ENCODE peak calls at places on chromosomes 2 and 18, in four cellular contexts. One of them, this sample, is unnamed.

GRCh38 chr2:16257001-16257724 is 316.8 kb downstream of the MYCN start:
- DNase-seq in WTC11: no peak
- DNase-seq in K562: no peak
- DNase-seq in HepG2: no peak
- DNase-seq in this sample: no peak

GRCh38 chr2:239222346-239223028 is 178.3 kb downstream of the HDAC4 start:
- DNase-seq in K562: no peak
- DNase-seq in HepG2: no peak
- DNase-seq in WTC11: no peak
- DNase-seq in this sample: no peak

GRCh38 chr2:46469116-46469515 is 10.2 kb upstream of the TMEM247 start:
- DNase-seq in WTC11: no peak
- DNase-seq in K562: no peak
- DNase-seq in HepG2: no peak
- DNase-seq in this sample: no peak

GRCh38 chr2:88831071-88831791 is 139.8 kb downstream of the RPIA start:
- DNase-seq in K562: no peak
- DNase-seq in HepG2: no peak
- DNase-seq in WTC11: no peak
- DNase-seq in this sample: no peak

GRCh38 chr2:66966631-66967030 is 430.5 kb upstream of the ETAA1 start:
- DNase-seq in HepG2: no peak
- DNase-seq in K562: no peak
- DNase-seq in WTC11: no peak
- DNase-seq in this sample: no peak

GRCh38 chr18:55479656-55480420 is 108.2 kb downstream of the TCF4 start:
- DNase-seq in K562: no peak
- DNase-seq in WTC11: no peak
- DNase-seq in HepG2: no peak
- DNase-seq in this sample: no peak

GRCh38 chr18:59501876-59502221 is 142.8 kb upstream of the LMAN1 start:
- DNase-seq in HepG2: no peak
- DNase-seq in WTC11: no peak
- DNase-seq in K562: no peak
- DNase-seq in this sample: no peak

GRCh38 chr2:23486676-23487075 is 101.7 kb downstream of the KLHL29 start:
- DNase-seq in HepG2: no peak
- DNase-seq in K562: no peak
- DNase-seq in WTC11: no peak
- DNase-seq in this sample: no peak

GRCh38 chr2:46719499-46719898 is 196.1 kb downstream of the MCFD2 start:
- DNase-seq in K562: no peak
- DNase-seq in HepG2: no peak
- DNase-seq in WTC11: no peak
- DNase-seq in this sample: peak

GRCh38 chr2:55019547-55020258 is 30.5 kb downstream of the RTN4 start:
- DNase-seq in WTC11: no peak
- DNase-seq in HepG2: no peak
- DNase-seq in K562: no peak
- DNase-seq in this sample: no peak

GRCh38 chr2:74119324-74119723 is 28.4 kb downstream of the BOLA3 start:
- DNase-seq in HepG2: no peak
- DNase-seq in K562: peak
- DNase-seq in WTC11: no peak
- DNase-seq in this sample: peak

GRCh38 chr18:48455555-48456478 is 46.6 kb upstream of the ZBTB7C start:
- DNase-seq in K562: no peak
- DNase-seq in WTC11: no peak
- DNase-seq in HepG2: no peak
- DNase-seq in this sample: no peak

GRCh38 chr2:21183726-21184125 is 60.0 kb downstream of the TDRD15 start:
- DNase-seq in K562: no peak
- DNase-seq in HepG2: no peak
- DNase-seq in WTC11: no peak
- DNase-seq in this sample: no peak

GRCh38 chr2:146388757-146389156 is 1456.1 kb upstream of the ACVR2A start:
- DNase-seq in HepG2: no peak
- DNase-seq in WTC11: no peak
- DNase-seq in K562: no peak
- DNase-seq in this sample: no peak

GRCh38 chr18:3792711-3793110 is 342.7 kb downstream of the TGIF1 start:
- DNase-seq in WTC11: no peak
- DNase-seq in HepG2: no peak
- DNase-seq in K562: no peak
- DNase-seq in this sample: no peak

GRCh38 chr2:181471227-181471626 is 14.0 kb downstream of the ITGA4 start:
- DNase-seq in K562: no peak
- DNase-seq in HepG2: no peak
- DNase-seq in WTC11: no peak
- DNase-seq in this sample: no peak

GRCh38 chr2:26412091-26412673 is 10.5 kb downstream of the DRC1 start:
- DNase-seq in HepG2: peak
- DNase-seq in WTC11: no peak
- DNase-seq in K562: peak
- DNase-seq in this sample: peak

GRCh38 chr2:1860931-1861330 is 116.6 kb upstream of the PXDN start:
- DNase-seq in HepG2: no peak
- DNase-seq in K562: no peak
- DNase-seq in WTC11: no peak
- DNase-seq in this sample: no peak

DNA sequence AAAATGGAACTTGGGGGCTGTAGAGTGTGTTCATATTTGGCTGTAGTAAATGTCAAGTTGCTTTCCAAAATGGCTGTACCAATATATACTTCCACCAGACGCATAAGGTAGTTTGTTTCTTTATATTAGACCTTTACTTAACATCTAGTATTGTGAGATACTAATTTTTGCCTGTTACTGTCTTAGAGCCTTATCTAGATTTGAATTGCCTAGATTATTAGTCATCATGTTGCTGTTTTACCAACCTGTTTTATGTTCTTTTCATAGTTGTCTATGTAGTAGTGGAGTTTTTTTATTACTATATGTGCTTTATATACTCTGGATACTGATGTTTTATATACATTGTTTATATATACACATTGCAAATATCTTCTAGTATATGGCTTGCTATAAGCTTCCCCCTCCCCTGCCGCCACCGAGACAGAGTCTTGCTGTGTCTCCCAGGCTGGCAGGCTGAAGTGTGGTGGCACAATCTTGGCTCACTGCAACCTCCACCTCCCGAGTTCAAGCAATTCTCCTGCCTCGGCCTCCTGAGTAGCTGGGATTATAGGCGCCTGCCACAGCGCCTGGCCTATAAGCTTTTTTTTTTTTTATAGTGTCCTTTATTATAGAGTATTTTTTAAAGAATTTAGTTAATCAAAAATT is 18.9 kb downstream of the SLC39A10 start:
- DNase-seq in WTC11: no peak
- DNase-seq in HepG2: no peak
- DNase-seq in K562: no peak
- DNase-seq in this sample: no peak
- TF ChIP-seq HMGXB4 in WTC11: no peak
- TF ChIP-seq HMGXB4 in HepG2: no peak
- TF ChIP-seq HMGXB4 in K562: no peak
- TF ChIP-seq HMGXB4 in this sample: no peak

GRCh38 chr2:30208453-30208852 is 22.9 kb upstream of the LBH start:
- DNase-seq in K562: peak
- DNase-seq in WTC11: peak
- DNase-seq in HepG2: peak
- DNase-seq in this sample: peak
- TF ChIP-seq HMGXB4 in K562: no peak
- TF ChIP-seq HMGXB4 in WTC11: no peak
- TF ChIP-seq HMGXB4 in HepG2: no peak
- TF ChIP-seq HMGXB4 in this sample: no peak

DNA sequence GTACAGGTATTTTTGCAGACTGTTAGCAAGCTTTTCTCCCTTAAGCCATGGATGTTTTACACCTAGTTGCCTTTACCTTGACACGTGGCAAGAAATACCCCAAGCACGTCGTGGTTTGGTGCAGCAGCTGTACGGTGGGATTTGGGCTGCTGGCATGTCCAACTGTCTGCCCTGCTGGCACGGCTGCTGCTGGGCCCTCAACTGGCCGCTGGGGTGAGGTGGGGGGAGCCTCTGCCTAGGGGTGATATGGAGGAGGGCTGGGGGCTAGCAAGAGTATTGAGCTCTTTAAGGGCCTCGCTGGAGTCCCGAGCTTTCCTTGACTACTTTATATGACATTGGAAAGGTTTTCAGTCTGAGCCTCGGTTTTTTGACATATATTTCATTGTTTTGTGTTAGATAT is 41.6 kb downstream of the LPIN1 start:
- DNase-seq in HepG2: no peak
- DNase-seq in WTC11: no peak
- DNase-seq in K562: no peak
- DNase-seq in this sample: no peak
- TF ChIP-seq HMGXB4 in HepG2: no peak
- TF ChIP-seq HMGXB4 in WTC11: no peak
- TF ChIP-seq HMGXB4 in K562: no peak
- TF ChIP-seq HMGXB4 in this sample: no peak

DNA sequence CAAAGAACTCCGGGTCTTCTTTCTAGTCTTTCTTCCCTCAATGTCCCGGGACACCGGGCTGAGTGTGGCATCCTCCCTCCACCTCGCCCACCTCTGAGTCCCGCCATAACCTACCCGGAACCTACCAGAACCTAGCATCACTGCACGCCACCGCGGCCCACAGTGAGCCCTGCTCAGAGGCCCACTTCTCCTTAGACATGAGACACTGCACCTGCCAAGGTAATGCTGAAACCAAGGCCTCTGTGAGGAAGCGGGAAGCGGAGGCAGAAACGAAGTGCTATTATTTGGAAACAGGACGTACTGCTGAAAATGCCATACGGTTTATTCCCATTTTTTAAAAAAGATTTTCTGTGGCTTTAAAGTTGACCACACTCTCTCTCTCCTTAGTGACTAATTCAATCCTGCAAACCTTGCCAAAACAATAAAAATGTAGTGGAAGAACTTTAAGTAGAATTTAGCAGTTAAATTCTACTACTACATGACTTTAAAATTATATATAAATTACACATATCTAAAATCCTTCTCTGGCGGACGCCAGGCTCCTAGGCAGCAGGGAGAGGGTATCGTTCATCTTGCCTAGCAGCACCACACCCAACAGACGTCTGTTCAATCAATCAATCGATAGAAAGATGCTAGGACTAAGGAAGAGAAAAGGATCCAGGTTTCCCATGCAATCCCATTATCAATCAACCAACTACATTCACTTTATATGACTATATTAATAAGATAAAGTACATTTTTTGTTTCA is 82.0 kb downstream of the ZNF516 start:
- DNase-seq in WTC11: no peak
- DNase-seq in HepG2: no peak
- DNase-seq in K562: no peak
- DNase-seq in this sample: no peak
- TF ChIP-seq HMGXB4 in WTC11: no peak
- TF ChIP-seq HMGXB4 in HepG2: no peak
- TF ChIP-seq HMGXB4 in K562: no peak
- TF ChIP-seq HMGXB4 in this sample: no peak

DNA sequence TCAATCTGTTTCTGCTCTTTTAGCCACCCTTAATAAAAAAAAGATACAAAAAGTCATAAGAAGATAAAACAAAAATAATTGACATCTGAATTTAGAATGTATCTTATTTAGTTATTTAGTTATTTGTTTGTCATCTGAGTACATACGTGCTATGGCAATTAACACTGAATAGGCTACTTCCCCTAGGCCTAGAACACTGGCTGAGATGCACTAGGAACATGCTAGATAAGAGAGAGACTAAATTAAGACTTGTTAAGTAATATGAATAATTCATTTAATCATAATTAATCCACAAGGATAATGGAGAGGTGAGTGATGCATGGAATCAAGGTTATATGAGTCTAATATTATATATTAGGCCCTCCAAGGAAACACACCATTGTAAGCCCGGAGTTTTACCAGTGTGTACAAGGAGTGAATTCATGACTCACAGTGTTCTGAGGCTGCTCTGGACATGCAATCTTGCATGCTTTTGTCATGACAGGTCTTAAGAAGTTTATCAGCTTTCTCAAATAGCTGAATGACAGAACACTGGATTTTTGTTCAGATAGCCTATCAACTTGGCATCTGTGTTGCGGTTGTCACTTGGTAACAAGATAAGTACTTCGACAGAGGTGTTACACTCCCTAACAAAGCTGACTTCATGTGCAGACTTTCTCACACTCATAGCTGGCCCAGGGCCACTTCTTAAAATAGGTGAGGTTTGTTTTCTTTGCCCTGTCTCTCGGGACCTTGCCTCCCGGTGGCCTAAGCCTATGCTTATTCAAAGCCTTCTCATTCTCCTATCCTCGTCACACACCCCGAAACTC is 5.0 kb upstream of the SERPINB2 start:
- DNase-seq in K562: no peak
- DNase-seq in HepG2: no peak
- DNase-seq in WTC11: no peak
- DNase-seq in this sample: peak
- TF ChIP-seq HMGXB4 in K562: no peak
- TF ChIP-seq HMGXB4 in HepG2: no peak
- TF ChIP-seq HMGXB4 in WTC11: no peak
- TF ChIP-seq HMGXB4 in this sample: no peak

DNA sequence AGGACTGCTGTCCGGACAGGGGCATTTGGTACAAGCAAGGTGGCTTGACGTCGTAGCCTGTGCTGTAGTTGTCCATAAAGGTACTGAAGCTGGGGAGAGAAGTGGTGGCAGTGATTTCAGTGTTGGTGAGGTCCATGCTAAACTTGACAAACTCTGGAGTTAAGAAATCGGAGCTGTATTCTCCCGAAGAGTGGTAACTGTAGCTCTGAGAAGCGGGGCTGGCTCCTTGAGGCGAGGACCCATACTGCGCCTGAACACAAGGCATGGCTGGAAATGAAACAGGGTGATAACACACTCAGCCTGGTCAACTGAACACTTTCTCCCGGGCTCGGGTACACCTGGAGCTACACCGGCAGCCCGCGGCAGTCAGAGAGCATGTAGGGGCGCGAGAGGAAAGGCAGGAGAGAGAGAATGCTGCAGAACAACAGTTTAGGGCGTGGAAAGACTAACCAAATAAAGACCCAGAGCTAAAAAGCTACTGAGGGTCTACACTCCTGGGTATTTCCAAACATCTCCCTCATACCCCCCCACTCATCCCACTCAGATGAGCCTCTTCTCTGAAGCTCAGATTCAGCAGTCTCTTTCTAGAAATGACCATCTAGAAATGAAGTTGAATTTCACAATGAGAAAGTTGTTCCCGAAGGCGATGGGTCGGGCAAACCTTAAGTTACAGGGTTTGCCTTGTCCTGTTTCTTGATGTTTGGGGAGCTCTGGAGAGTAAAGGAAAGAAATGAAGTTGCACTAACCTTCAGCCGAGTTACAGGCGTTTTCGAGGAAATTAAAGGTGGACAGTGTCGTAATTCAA is 2.4 kb downstream of the NR4A2 start:
- DNase-seq in HepG2: no peak
- DNase-seq in WTC11: no peak
- DNase-seq in K562: no peak
- DNase-seq in this sample: no peak
- TF ChIP-seq HMGXB4 in HepG2: no peak
- TF ChIP-seq HMGXB4 in WTC11: no peak
- TF ChIP-seq HMGXB4 in K562: no peak
- TF ChIP-seq HMGXB4 in this sample: no peak

This sample was measured in A549.